ENCODE peak calls at places on chromosomes 12 and 14, in four cellular contexts. T is HEK293T, R is NCI-H1092, L is neural crest cell. Y is an unnamed sample.

GRCh38 chr14:100988011-100988410 is 84.5 kb upstream of the RTL1 start:
- DNase-seq in T (no peak), R (no peak), L (no peak), Y (peak; percentile 64)

GRCh38 chr12:124727922-124728321 is 135.7 kb downstream of the SCARB1 start:
- DNase-seq in T (no peak), R (no peak), L (no peak), Y (peak; percentile 70)

GRCh38 chr12:124518051-124518932 is 49.1 kb downstream of the NCOR2 start:
- DNase-seq in T (peak; percentile 80), R (peak; percentile 93), L (peak; percentile 46), Y (peak; percentile 99)

GRCh38 chr12:25859976-25860375 is 98.5 kb upstream of the RASSF8 start:
- DNase-seq in T (no peak), R (no peak), L (no peak), Y (no peak)

GRCh38 chr12:81962126-81962856 is 203.1 kb upstream of the PPFIA2 start:
- DNase-seq in T (no peak), R (no peak), L (no peak), Y (no peak)

GRCh38 chr14:54275997-54276396 is 120.8 kb upstream of the CDKN3 start:
- DNase-seq in T (no peak), R (no peak), L (no peak), Y (no peak)

GRCh38 chr12:62162214-62162613 is 98.0 kb upstream of the USP15 start:
- DNase-seq in T (no peak), R (no peak), L (no peak), Y (no peak)

GRCh38 chr14:47365248-47365647 is 310.2 kb downstream of the MDGA2 start:
- DNase-seq in T (no peak), R (no peak), L (peak; percentile 16), Y (no peak)

GRCh38 chr12:94769746-94770396 is 119.5 kb upstream of the TMCC3 start:
- DNase-seq in T (no peak), R (no peak), L (no peak), Y (no peak)

GRCh38 chr12:106601031-106601430 is 18.2 kb downstream of the RFX4 start:
- DNase-seq in T (peak; percentile 22), R (no peak), L (peak; percentile 36), Y (no peak)

GRCh38 chr12:5022465-5023061 is 21.1 kb upstream of the KCNA5 start:
- DNase-seq in T (peak; percentile 75), R (peak; percentile 32), L (peak; percentile 32), Y (peak; percentile 50)

GRCh38 chr14:77338332-77338731 is 17.5 kb downstream of the GSTZ1 start:
- DNase-seq in T (no peak), R (no peak), L (no peak), Y (no peak)

GRCh38 chr14:24264298-24264697 is 1.3 kb upstream of the TGM1 start:
- DNase-seq in T (no peak), R (no peak), L (no peak), Y (no peak)

GRCh38 chr12:30440826-30441602 is 254.7 kb downstream of the IPO8 start:
- DNase-seq in T (peak; percentile 49), R (no peak), L (peak; percentile 13), Y (peak; percentile 46)

GRCh38 chr14:103521438-103521961 is 1.1 kb downstream of the CKB start:
- DNase-seq in T (no peak), R (no peak), L (no peak), Y (peak; percentile 32)

GRCh38 chr14:92625213-92625612 is 111.6 kb downstream of the RIN3 start:
- DNase-seq in T (no peak), R (no peak), L (no peak), Y (peak; percentile 95)

GRCh38 chr14:93970589-93970966 is 5.8 kb downstream of the ASB2 start:
- DNase-seq in T (peak; percentile 18), R (no peak), L (no peak), Y (peak; percentile 46)

GRCh38 chr12:49233842-49234526 is 30.9 kb upstream of the TUBA1C start:
- DNase-seq in T (no peak), R (peak; percentile 51), L (no peak), Y (no peak)

GRCh38 chr12:13061377-13061776 is 17.2 kb downstream of the FAM234B start:
- DNase-seq in T (no peak), R (no peak), L (no peak), Y (no peak)

GRCh38 chr12:27705263-27705662 is 5.4 kb upstream of the MRPS35 start:
- DNase-seq in T (no peak), R (no peak), L (no peak), Y (no peak)

GRCh38 chr12:91958816-91959215 is 186.8 kb downstream of the BTG1 start:
- DNase-seq in T (no peak), R (no peak), L (no peak), Y (peak; percentile 51)

GRCh38 chr14:90091393-90091792 is 29.6 kb downstream of the KCNK13 start:
- DNase-seq in T (no peak), R (peak; percentile 12), L (no peak), Y (peak; percentile 93)

GRCh38 chr14:104364830-104365229 is 214.7 kb upstream of the C14orf180 start:
- DNase-seq in T (no peak), R (no peak), L (no peak), Y (no peak)

GRCh38 chr14:96274122-96274910 is 18.3 kb downstream of the BDKRB1 start:
- DNase-seq in T (no peak), R (no peak), L (no peak), Y (no peak)

GRCh38 chr14:103207038-103207403 is 83.8 kb downstream of the TNFAIP2 start:
- DNase-seq in T (no peak), R (no peak), L (no peak), Y (no peak)

GRCh38 chr12:143964-144649 is 69.8 kb downstream of the SLC6A12 start:
- DNase-seq in T (no peak), R (no peak), L (no peak), Y (peak; percentile 18)

GRCh38 chr14:75811862-75812505 is 150.9 kb downstream of the TTLL5 start:
- DNase-seq in T (no peak), R (peak; percentile 28), L (no peak), Y (no peak)

GRCh38 chr12:43241971-43242370 is 310.0 kb downstream of the ADAMTS20 start:
- DNase-seq in T (no peak), R (no peak), L (no peak), Y (no peak)